ENCODE peak calls at places on chromosomes 11 and 22, in six cellular contexts. I, Z, K, R, N and V are unnamed samples.

GRCh38 chr11:20612416-20612815 is 13.0 kb downstream of the SLC6A5 start:
- DNase-seq in I (no peak), Z (no peak), K (no peak), R (no peak), N (no peak), V (no peak)

GRCh38 chr11:126158054-126158791 is 53.2 kb downstream of the RPUSD4 start:
- DNase-seq in I (no peak), Z (no peak), K (no peak), R (no peak), N (no peak), V (no peak)

GRCh38 chr11:112778091-112778889 is 182.9 kb upstream of the NCAM1 start:
- DNase-seq in I (no peak), Z (no peak), K (no peak), R (no peak), N (no peak), V (no peak)

GRCh38 chr11:43983221-43983795 is 40.9 kb downstream of the C11orf96 start:
- DNase-seq in I (no peak), Z (no peak), K (no peak), R (no peak), N (no peak), V (peak; percentile 32)

GRCh38 chr11:95093548-95093947 is 3.9 kb downstream of the ENDOD1 start:
- DNase-seq in I (no peak), Z (no peak), K (no peak), R (no peak), N (no peak), V (no peak)

GRCh38 chr22:18005201-18005926 is 19.0 kb downstream of the MICAL3 start:
- DNase-seq in I (no peak), Z (no peak), K (no peak), R (no peak), N (no peak), V (no peak)

GRCh38 chr11:2331404-2331803 is 29.6 kb downstream of the TSPAN32 start:
- DNase-seq in I (no peak), Z (no peak), K (no peak), R (no peak), N (no peak), V (no peak)

GRCh38 chr11:60889869-60890311 is 16.5 kb downstream of the PRPF19 start:
- DNase-seq in I (no peak), Z (no peak), K (no peak), R (no peak), N (no peak), V (no peak)

GRCh38 chr22:31091106-31091975 is 10.2 kb downstream of the SMTN start:
- DNase-seq in I (no peak), Z (no peak), K (no peak), R (peak; percentile 79), N (no peak), V (no peak)

GRCh38 chr22:39110631-39111561 is 13.9 kb downstream of the APOBEC3H start:
- DNase-seq in I (no peak), Z (no peak), K (no peak), R (no peak), N (no peak), V (no peak)

GRCh38 chr22:40258463-40259046 is 80.8 kb downstream of the TNRC6B start:
- DNase-seq in I (no peak), Z (no peak), K (no peak), R (no peak), N (peak; percentile 41), V (peak; percentile 5)

GRCh38 chr11:16632295-16633200 is 105.9 kb upstream of the C11orf58 start:
- DNase-seq in I (no peak), Z (no peak), K (no peak), R (no peak), N (peak; percentile 23), V (peak; percentile 35)

GRCh38 chr22:39856588-39856987 is 37.0 kb downstream of the ENTHD1 start:
- DNase-seq in I (no peak), Z (no peak), K (no peak), R (no peak), N (no peak), V (no peak)

GRCh38 chr11:1978865-1979473 is 18.7 kb downstream of the H19 start:
- DNase-seq in I (no peak), Z (no peak), K (no peak), R (no peak), N (no peak), V (no peak)

GRCh38 chr11:116164843-116165242 is 607.9 kb downstream of the BUD13 start:
- DNase-seq in I (no peak), Z (no peak), K (no peak), R (no peak), N (no peak), V (no peak)

GRCh38 chr11:119193001-119193400 is 7.7 kb downstream of the NHERF4 start:
- DNase-seq in I (no peak), Z (no peak), K (no peak), R (no peak), N (no peak), V (no peak)

GRCh38 chr22:48750826-48751440 is 1076.7 kb downstream of the BRD1 start:
- DNase-seq in I (no peak), Z (no peak), K (no peak), R (no peak), N (no peak), V (no peak)

GRCh38 chr11:562046-562645 is 1.4 kb downstream of the RASSF7 start:
- DNase-seq in I (no peak), Z (no peak), K (no peak), R (no peak), N (no peak), V (no peak)

GRCh38 chr11:17014321-17014773 is at the start of gene PLEKHA7:
- DNase-seq in I (no peak), Z (no peak), K (peak; percentile 33), R (no peak), N (no peak), V (no peak)

GRCh38 chr22:42949159-42949558 is 65.8 kb downstream of the PACSIN2 start:
- DNase-seq in I (no peak), Z (no peak), K (no peak), R (no peak), N (peak; percentile 63), V (no peak)

GRCh38 chr22:49712195-49712791 is 115.4 kb downstream of the BRD1 start:
- DNase-seq in I (no peak), Z (no peak), K (peak; percentile 54), R (no peak), N (no peak), V (no peak)

GRCh38 chr11:71112990-71113389 is 139.4 kb downstream of the SHANK2 start:
- DNase-seq in I (no peak), Z (no peak), K (no peak), R (no peak), N (no peak), V (no peak)

GRCh38 chr11:90845126-90845525 is 622.3 kb upstream of the CHORDC1 start:
- DNase-seq in I (no peak), Z (no peak), K (no peak), R (no peak), N (no peak), V (no peak)

GRCh38 chr11:116193321-116194114 is 579.3 kb downstream of the BUD13 start:
- DNase-seq in I (no peak), Z (peak; percentile 70), K (peak; percentile 45), R (peak; percentile 39), N (peak; percentile 68), V (no peak)

GRCh38 chr22:24216541-24217209 is 28.2 kb downstream of the GGT5 start:
- DNase-seq in I (no peak), Z (no peak), K (no peak), R (no peak), N (no peak), V (no peak)

GRCh38 chr11:65278351-65278750 is 16.6 kb downstream of the POLA2 start:
- DNase-seq in I (no peak), Z (no peak), K (no peak), R (no peak), N (no peak), V (no peak)
- TF ChIP-seq CTCF in I (no peak), Z (no peak), K (no peak), R (no peak), N (no peak), V (no peak)

GRCh38 chr22:46737105-46737975 is 712 bp downstream of the CERK start:
- DNase-seq in I (peak; percentile 49), Z (peak; percentile 26), K (peak; percentile 25), R (peak; percentile 48), N (peak; percentile 47), V (no peak)

GRCh38 chr22:46738642-46738960 is 549 bp upstream of the CERK start:
- DNase-seq in I (no peak), Z (no peak), K (no peak), R (peak; percentile 42), N (no peak), V (no peak)

GRCh38 chr22:46740910-46741785 is 3.1 kb upstream of the CERK start:
- DNase-seq in I (no peak), Z (no peak), K (no peak), R (no peak), N (no peak), V (no peak)

GRCh38 chr22:46737976-46738641 is at the start of gene CERK:
- DNase-seq in I (peak; percentile 69), Z (peak; percentile 80), K (peak; percentile 53), R (peak; percentile 80), N (peak; percentile 75), V (peak; percentile 52)

GRCh38 chr22:46738961-46739870 is 1.2 kb upstream of the CERK start:
- DNase-seq in I (no peak), Z (peak; percentile 38), K (no peak), R (no peak), N (peak; percentile 68), V (peak; percentile 82)
- TF ChIP-seq CTCF in I (no peak), Z (no peak), K (no peak), R (no peak), N (peak; percentile 42), V (peak; percentile 74)

DNA sequence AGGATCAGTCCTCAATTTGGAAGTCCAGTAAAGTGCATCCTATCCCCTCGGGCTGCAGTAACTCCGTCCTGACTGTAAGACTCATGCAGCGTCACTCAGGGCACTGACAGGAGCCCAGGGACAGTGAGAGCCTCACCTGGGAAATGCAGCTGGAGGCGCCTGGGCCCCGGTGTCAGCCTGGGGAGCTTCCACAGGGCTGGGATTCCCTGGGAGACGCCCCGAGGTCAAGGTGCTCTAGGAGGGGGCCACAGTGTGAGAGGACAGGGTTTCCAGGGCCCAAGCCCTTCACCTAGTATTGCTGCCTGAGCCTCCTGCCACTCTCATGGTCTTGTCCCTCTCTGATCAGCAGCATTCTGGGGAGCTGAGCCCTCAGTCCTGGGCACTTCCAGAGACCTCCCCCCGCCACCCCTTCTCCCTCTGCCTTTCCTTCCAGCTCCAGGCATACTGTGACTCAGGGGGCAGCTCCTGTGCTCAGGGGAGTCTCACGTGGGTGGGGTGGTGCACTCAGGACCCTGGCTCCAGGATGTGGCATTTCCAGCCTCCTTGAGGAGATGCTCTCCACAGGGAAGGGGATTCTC is 99.1 kb upstream of the IGLL5 start:
- DNase-seq in I (no peak), Z (no peak), K (no peak), R (no peak), N (no peak), V (no peak)
- TF ChIP-seq CTCF in I (no peak), Z (no peak), K (no peak), R (no peak), N (no peak), V (peak; percentile 33)

DNA sequence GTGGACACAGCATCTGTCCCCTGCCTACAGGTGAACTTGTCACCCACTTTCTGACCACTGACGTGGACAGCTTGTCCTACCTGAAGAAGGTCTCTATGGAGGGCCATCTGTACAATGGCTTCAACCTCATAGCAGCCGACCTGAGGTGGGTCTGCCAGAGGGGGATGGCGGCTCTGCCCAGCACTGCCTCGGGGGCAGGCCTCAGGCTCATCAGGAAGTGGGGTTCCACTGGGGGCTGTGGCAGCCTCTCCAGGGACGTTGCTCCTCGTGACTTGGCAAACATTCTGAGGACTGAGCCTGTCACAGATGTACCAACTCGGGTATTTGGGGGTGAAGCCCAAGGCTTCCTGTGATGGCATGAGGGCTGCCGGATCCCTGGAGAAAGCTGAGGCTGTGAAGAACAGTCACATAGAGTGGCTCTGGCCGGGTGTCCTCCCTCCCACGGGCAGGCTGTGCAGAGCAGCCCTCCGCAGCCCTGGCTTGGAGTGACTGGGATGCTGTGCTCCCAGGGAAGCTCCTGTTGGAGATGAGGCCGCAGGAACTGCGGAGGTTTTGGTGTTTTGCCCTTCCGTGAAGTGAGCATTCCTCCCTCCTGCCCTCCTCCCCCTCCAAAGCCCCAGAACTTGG is 26.5 kb upstream of the DGCR8 start:
- DNase-seq in I (no peak), Z (no peak), K (no peak), R (no peak), N (no peak), V (no peak)
- TF ChIP-seq CTCF in I (no peak), Z (no peak), K (no peak), R (no peak), N (no peak), V (no peak)